ENCODE peak calls at places on chromosomes 4 and X, in six cellular contexts. One of them, this sample, is unnamed.

GRCh38 chr4:186760576-186760975 is 36.9 kb upstream of the FAT1 start:
- DNase-seq in HCT116: no peak
- DNase-seq in K562: no peak
- DNase-seq in SK-N-SH: no peak
- DNase-seq in HepG2: no peak
- DNase-seq in GM12878: no peak
- DNase-seq in this sample: no peak

GRCh38 chr4:112616984-112617383 is 19.7 kb downstream of the ZGRF1 start:
- DNase-seq in HCT116: no peak
- DNase-seq in K562: no peak
- DNase-seq in SK-N-SH: no peak
- DNase-seq in HepG2: no peak
- DNase-seq in GM12878: no peak
- DNase-seq in this sample: no peak

GRCh38 chr4:2415213-2415612 is 3.2 kb downstream of the ZFYVE28 start:
- DNase-seq in HCT116: no peak
- DNase-seq in K562: no peak
- DNase-seq in SK-N-SH: no peak
- DNase-seq in HepG2: no peak
- DNase-seq in GM12878: no peak
- DNase-seq in this sample: no peak

GRCh38 chrX:68090266-68090665 is 343.0 kb downstream of the OPHN1 start:
- DNase-seq in HCT116: no peak
- DNase-seq in K562: no peak
- DNase-seq in SK-N-SH: no peak
- DNase-seq in HepG2: no peak
- DNase-seq in GM12878: no peak
- DNase-seq in this sample: no peak

GRCh38 chr4:66575024-66575696 is 904.9 kb upstream of the EPHA5 start:
- DNase-seq in HCT116: no peak
- DNase-seq in K562: no peak
- DNase-seq in SK-N-SH: no peak
- DNase-seq in HepG2: peak
- DNase-seq in GM12878: no peak
- DNase-seq in this sample: no peak

GRCh38 chrX:20519077-20519617 is 252.4 kb upstream of the RPS6KA3 start:
- DNase-seq in HCT116: no peak
- DNase-seq in K562: no peak
- DNase-seq in SK-N-SH: no peak
- DNase-seq in HepG2: no peak
- DNase-seq in GM12878: no peak
- DNase-seq in this sample: no peak

GRCh38 chr4:153127773-153128494 is 76.3 kb upstream of the TRIM2 start:
- DNase-seq in HCT116: peak
- DNase-seq in K562: peak
- DNase-seq in SK-N-SH: peak
- DNase-seq in HepG2: peak
- DNase-seq in GM12878: peak
- DNase-seq in this sample: peak

GRCh38 chrX:43165343-43165920 is 387.5 kb upstream of the PPP1R2C start:
- DNase-seq in HCT116: no peak
- DNase-seq in K562: no peak
- DNase-seq in SK-N-SH: no peak
- DNase-seq in HepG2: no peak
- DNase-seq in GM12878: no peak
- DNase-seq in this sample: no peak

GRCh38 chr4:17013382-17014006 is 115.0 kb upstream of the LDB2 start:
- DNase-seq in HCT116: no peak
- DNase-seq in K562: no peak
- DNase-seq in SK-N-SH: no peak
- DNase-seq in HepG2: no peak
- DNase-seq in GM12878: no peak
- DNase-seq in this sample: no peak

GRCh38 chr4:79869597-79870336 is 203.3 kb downstream of the ANTXR2 start:
- DNase-seq in HCT116: no peak
- DNase-seq in K562: no peak
- DNase-seq in SK-N-SH: no peak
- DNase-seq in HepG2: no peak
- DNase-seq in GM12878: no peak
- DNase-seq in this sample: no peak

GRCh38 chr4:128220286-128221235 is 67.1 kb downstream of the PGRMC2 start:
- DNase-seq in HCT116: peak
- DNase-seq in K562: peak
- DNase-seq in SK-N-SH: peak
- DNase-seq in HepG2: peak
- DNase-seq in GM12878: no peak
- DNase-seq in this sample: no peak
- H3K27ac ChIP-seq in HCT116: no peak
- H3K27ac ChIP-seq in K562: no peak
- H3K27ac ChIP-seq in SK-N-SH: peak
- H3K27ac ChIP-seq in HepG2: no peak
- H3K27ac ChIP-seq in GM12878: no peak
- H3K27ac ChIP-seq in this sample: no peak

GRCh38 chr4:88138561-88138960 is 19.9 kb downstream of the ABCG2 start:
- DNase-seq in HCT116: no peak
- DNase-seq in K562: no peak
- DNase-seq in SK-N-SH: no peak
- DNase-seq in HepG2: no peak
- DNase-seq in GM12878: no peak
- DNase-seq in this sample: no peak
- TF ChIP-seq JUND in HCT116: no peak
- TF ChIP-seq JUND in K562: no peak
- TF ChIP-seq JUND in SK-N-SH: no peak
- TF ChIP-seq JUND in HepG2: no peak
- TF ChIP-seq JUND in GM12878: no peak
- TF ChIP-seq JUND in this sample: no peak

GRCh38 chrX:154074199-154074598 is 23.3 kb downstream of the MECP2 start:
- DNase-seq in HCT116: no peak
- DNase-seq in K562: no peak
- DNase-seq in SK-N-SH: no peak
- DNase-seq in HepG2: peak
- DNase-seq in GM12878: no peak
- DNase-seq in this sample: no peak
- H3K27ac ChIP-seq in HCT116: peak
- H3K27ac ChIP-seq in K562: peak
- H3K27ac ChIP-seq in SK-N-SH: peak
- H3K27ac ChIP-seq in HepG2: no peak
- H3K27ac ChIP-seq in GM12878: no peak
- H3K27ac ChIP-seq in this sample: peak

DNA sequence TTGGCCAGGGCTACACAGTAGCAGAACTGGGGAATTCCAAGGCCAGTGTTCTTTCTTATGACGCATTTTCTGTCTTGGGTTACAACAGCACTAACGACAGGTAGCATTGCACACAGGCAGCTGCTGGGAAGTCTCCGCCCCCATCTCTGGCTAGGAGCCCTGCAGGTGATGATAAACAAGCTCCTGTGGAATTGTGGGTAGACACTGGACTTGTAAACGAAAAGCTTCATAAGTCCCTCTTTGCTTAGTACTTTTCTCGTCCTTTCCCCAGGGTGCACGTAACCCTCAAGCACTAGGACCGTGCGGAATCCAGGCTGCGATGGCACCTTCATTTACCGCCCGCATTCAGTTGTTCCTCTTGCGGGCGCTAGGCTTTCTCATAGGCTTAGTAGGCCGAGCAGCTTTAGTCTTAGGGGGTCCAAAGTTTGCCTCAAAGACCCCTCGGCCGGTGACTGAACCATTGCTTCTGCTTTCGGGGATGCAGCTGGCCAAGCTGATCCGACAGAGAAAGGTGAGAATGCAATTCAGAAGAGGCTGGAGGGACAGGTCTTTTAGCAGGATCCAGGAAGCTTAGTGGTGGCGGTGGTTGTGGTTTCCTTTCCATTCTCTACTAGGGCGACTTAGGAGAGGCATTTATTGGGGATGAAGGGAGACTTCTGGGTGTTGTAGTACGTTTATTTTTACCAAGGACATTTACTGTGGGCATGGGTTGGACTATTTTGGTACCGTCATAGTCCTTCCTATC is at the start of gene FAAH2:
- DNase-seq in HCT116: peak
- DNase-seq in K562: peak
- DNase-seq in SK-N-SH: no peak
- DNase-seq in HepG2: peak
- DNase-seq in GM12878: peak
- DNase-seq in this sample: peak
- TF ChIP-seq JUND in HCT116: peak
- TF ChIP-seq JUND in K562: no peak
- TF ChIP-seq JUND in SK-N-SH: no peak
- TF ChIP-seq JUND in HepG2: no peak
- TF ChIP-seq JUND in GM12878: no peak
- TF ChIP-seq JUND in this sample: no peak

GRCh38 chr4:86891785-86892638 is at the start of gene C4orf36:
- DNase-seq in HCT116: peak
- DNase-seq in K562: peak
- DNase-seq in SK-N-SH: peak
- DNase-seq in HepG2: no peak
- DNase-seq in GM12878: no peak
- DNase-seq in this sample: peak
- H3K27ac ChIP-seq in HCT116: peak
- H3K27ac ChIP-seq in K562: no peak
- H3K27ac ChIP-seq in SK-N-SH: no peak
- H3K27ac ChIP-seq in HepG2: no peak
- H3K27ac ChIP-seq in GM12878: no peak
- H3K27ac ChIP-seq in this sample: peak

GRCh38 chr4:9979101-9979815 is 42.0 kb downstream of the SLC2A9 start:
- DNase-seq in HCT116: no peak
- DNase-seq in K562: no peak
- DNase-seq in SK-N-SH: peak
- DNase-seq in HepG2: no peak
- DNase-seq in GM12878: no peak
- DNase-seq in this sample: no peak
- TF ChIP-seq JUND in HCT116: no peak
- TF ChIP-seq JUND in K562: no peak
- TF ChIP-seq JUND in SK-N-SH: no peak
- TF ChIP-seq JUND in HepG2: no peak
- TF ChIP-seq JUND in GM12878: no peak
- TF ChIP-seq JUND in this sample: no peak

This sample was measured in H1.